ENCODE peak calls at places on chromosomes 16 and 17, in eight cellular contexts. One of them, this sample, is unnamed.
A peak's percentile ranks its signal among the peaks of the same experiment; 100 is the strongest.

GRCh38 chr17:64006361-64007088 is 8.4 kb downstream of the PRR29 start:
- DNase-seq in heart left ventricle: peak; percentile 89
- DNase-seq in PC-9: no peak
- DNase-seq in Caco-2: no peak
- DNase-seq in IMR-90: no peak
- DNase-seq in ovary: no peak
- DNase-seq in GM12878: no peak
- DNase-seq in neural progenitor cell: no peak
- DNase-seq in this sample: peak; percentile 90

GRCh38 chr16:8552487-8553221 is 37.7 kb downstream of the TMEM114 start:
- DNase-seq in heart left ventricle: no peak
- DNase-seq in PC-9: no peak
- DNase-seq in Caco-2: no peak
- DNase-seq in IMR-90: no peak
- DNase-seq in ovary: no peak
- DNase-seq in GM12878: no peak
- DNase-seq in neural progenitor cell: peak; percentile 53
- DNase-seq in this sample: no peak

GRCh38 chr17:75262112-75262606 is 480 bp downstream of the MRPS7 start:
- DNase-seq in heart left ventricle: no peak
- DNase-seq in PC-9: no peak
- DNase-seq in Caco-2: no peak
- DNase-seq in IMR-90: no peak
- DNase-seq in ovary: no peak
- DNase-seq in GM12878: no peak
- DNase-seq in neural progenitor cell: peak; percentile 57
- DNase-seq in this sample: no peak

GRCh38 chr17:63333869-63334268 is 112.2 kb downstream of the CYB561 start:
- DNase-seq in heart left ventricle: no peak
- DNase-seq in PC-9: no peak
- DNase-seq in Caco-2: no peak
- DNase-seq in IMR-90: no peak
- DNase-seq in ovary: no peak
- DNase-seq in GM12878: no peak
- DNase-seq in neural progenitor cell: no peak
- DNase-seq in this sample: no peak

GRCh38 chr16:22092143-22092933 is at the start of gene VWA3A:
- DNase-seq in heart left ventricle: no peak
- DNase-seq in PC-9: peak; percentile 76
- DNase-seq in Caco-2: no peak
- DNase-seq in IMR-90: peak; percentile 64
- DNase-seq in ovary: no peak
- DNase-seq in GM12878: no peak
- DNase-seq in neural progenitor cell: peak; percentile 74
- DNase-seq in this sample: no peak

GRCh38 chr17:8696951-8697745 is 47.5 kb downstream of the CCDC42 start:
- DNase-seq in heart left ventricle: no peak
- DNase-seq in PC-9: no peak
- DNase-seq in Caco-2: no peak
- DNase-seq in IMR-90: peak; percentile 94
- DNase-seq in ovary: peak; percentile 63
- DNase-seq in GM12878: no peak
- DNase-seq in neural progenitor cell: peak; percentile 13
- DNase-seq in this sample: no peak

GRCh38 chr16:24700549-24701392 is 28.7 kb upstream of the TNRC6A start:
- DNase-seq in heart left ventricle: peak; percentile 88
- DNase-seq in PC-9: peak; percentile 90
- DNase-seq in Caco-2: peak; percentile 17
- DNase-seq in IMR-90: peak; percentile 98
- DNase-seq in ovary: peak; percentile 80
- DNase-seq in GM12878: no peak
- DNase-seq in neural progenitor cell: no peak
- DNase-seq in this sample: peak; percentile 87

GRCh38 chr16:54403580-54403979 is 117.0 kb upstream of the IRX3 start:
- DNase-seq in heart left ventricle: no peak
- DNase-seq in PC-9: no peak
- DNase-seq in Caco-2: no peak
- DNase-seq in IMR-90: no peak
- DNase-seq in ovary: no peak
- DNase-seq in GM12878: no peak
- DNase-seq in neural progenitor cell: no peak
- DNase-seq in this sample: no peak

GRCh38 chr17:79272666-79273219 is 198.1 kb downstream of the ENGASE start:
- DNase-seq in heart left ventricle: no peak
- DNase-seq in PC-9: peak; percentile 21
- DNase-seq in Caco-2: no peak
- DNase-seq in IMR-90: peak; percentile 1
- DNase-seq in ovary: no peak
- DNase-seq in GM12878: no peak
- DNase-seq in neural progenitor cell: no peak
- DNase-seq in this sample: no peak

GRCh38 chr17:30793282-30793977 is 31.1 kb downstream of the CRLF3 start:
- DNase-seq in heart left ventricle: no peak
- DNase-seq in PC-9: no peak
- DNase-seq in Caco-2: no peak
- DNase-seq in IMR-90: no peak
- DNase-seq in ovary: no peak
- DNase-seq in GM12878: no peak
- DNase-seq in neural progenitor cell: no peak
- DNase-seq in this sample: no peak

GRCh38 chr16:17972460-17972943 is 364.0 kb downstream of the NPIPA8 start:
- DNase-seq in heart left ventricle: no peak
- DNase-seq in PC-9: no peak
- DNase-seq in Caco-2: no peak
- DNase-seq in IMR-90: no peak
- DNase-seq in ovary: no peak
- DNase-seq in GM12878: no peak
- DNase-seq in neural progenitor cell: no peak
- DNase-seq in this sample: no peak

GRCh38 chr17:67574658-67575293 is 143.0 kb upstream of the NOL11 start:
- DNase-seq in heart left ventricle: no peak
- DNase-seq in PC-9: no peak
- DNase-seq in Caco-2: no peak
- DNase-seq in IMR-90: no peak
- DNase-seq in ovary: no peak
- DNase-seq in GM12878: peak; percentile 80
- DNase-seq in neural progenitor cell: no peak
- DNase-seq in this sample: no peak

GRCh38 chr16:51637744-51638100 is 486.7 kb upstream of the SALL1 start:
- DNase-seq in heart left ventricle: no peak
- DNase-seq in PC-9: no peak
- DNase-seq in Caco-2: no peak
- DNase-seq in IMR-90: no peak
- DNase-seq in ovary: no peak
- DNase-seq in GM12878: no peak
- DNase-seq in neural progenitor cell: peak; percentile 52
- DNase-seq in this sample: no peak

GRCh38 chr17:81612172-81612571 is 24.7 kb downstream of the NPLOC4 start:
- DNase-seq in heart left ventricle: peak; percentile 39
- DNase-seq in PC-9: no peak
- DNase-seq in Caco-2: no peak
- DNase-seq in IMR-90: no peak
- DNase-seq in ovary: no peak
- DNase-seq in GM12878: no peak
- DNase-seq in neural progenitor cell: no peak
- DNase-seq in this sample: no peak

GRCh38 chr17:37674511-37674910 is 31.3 kb upstream of the DDX52 start:
- DNase-seq in heart left ventricle: no peak
- DNase-seq in PC-9: no peak
- DNase-seq in Caco-2: no peak
- DNase-seq in IMR-90: no peak
- DNase-seq in ovary: no peak
- DNase-seq in GM12878: no peak
- DNase-seq in neural progenitor cell: no peak
- DNase-seq in this sample: no peak

GRCh38 chr16:30184430-30185140 is 1.2 kb downstream of the CORO1A start:
- DNase-seq in heart left ventricle: peak; percentile 43
- DNase-seq in PC-9: no peak
- DNase-seq in Caco-2: no peak
- DNase-seq in IMR-90: no peak
- DNase-seq in ovary: no peak
- DNase-seq in GM12878: peak; percentile 28
- DNase-seq in neural progenitor cell: no peak
- DNase-seq in this sample: peak; percentile 23
- H3K4me1 ChIP-seq in heart left ventricle: no peaks in the 10 kb centered on the region
- H3K4me1 ChIP-seq in PC-9: peaks cover 8% of the 10 kb centered on the region
- H3K4me1 ChIP-seq in Caco-2: no peaks in the 10 kb centered on the region
- H3K4me1 ChIP-seq in IMR-90: peaks cover 2% of the 10 kb centered on the region
- H3K4me1 ChIP-seq in ovary: peaks cover 8% of the 10 kb centered on the region
- H3K4me1 ChIP-seq in GM12878: peaks cover 28% of the 10 kb centered on the region
- H3K4me1 ChIP-seq in neural progenitor cell: peaks cover 2% of the 10 kb centered on the region
- H3K4me1 ChIP-seq in this sample: peaks cover 27% of the 10 kb centered on the region

DNA sequence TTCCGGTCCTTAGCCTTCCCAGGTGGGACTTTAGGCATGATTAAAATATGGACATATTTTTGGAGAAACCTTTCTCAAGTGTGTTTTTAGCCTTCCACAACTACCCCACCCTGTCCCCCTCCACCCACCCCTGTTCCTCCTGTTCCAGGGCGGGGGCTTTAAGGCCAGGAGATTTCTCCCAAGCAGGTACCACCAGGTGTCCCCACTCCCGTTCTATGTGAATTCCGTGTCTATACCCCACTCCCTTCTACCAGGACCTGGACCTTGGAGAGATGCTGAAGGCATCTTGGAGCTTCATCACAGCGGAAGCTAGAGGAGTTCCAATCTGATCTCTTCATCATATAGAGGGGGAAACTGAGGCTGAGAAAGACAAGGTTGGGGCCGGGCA is 9.7 kb downstream of the CA4 start:
- DNase-seq in heart left ventricle: no peak
- DNase-seq in PC-9: no peak
- DNase-seq in Caco-2: no peak
- DNase-seq in IMR-90: no peak
- DNase-seq in ovary: no peak
- DNase-seq in GM12878: no peak
- DNase-seq in neural progenitor cell: no peak
- DNase-seq in this sample: no peak
- H3K4me3 ChIP-seq in heart left ventricle: no peak overlapping the region
- H3K4me3 ChIP-seq in PC-9: no peak overlapping the region
- H3K4me3 ChIP-seq in Caco-2: no peak overlapping the region
- H3K4me3 ChIP-seq in IMR-90: no peak overlapping the region
- H3K4me3 ChIP-seq in ovary: no peak overlapping the region
- H3K4me3 ChIP-seq in GM12878: no peak overlapping the region
- H3K4me3 ChIP-seq in neural progenitor cell: no peak overlapping the region
- H3K4me3 ChIP-seq in this sample: no peak overlapping the region

DNA sequence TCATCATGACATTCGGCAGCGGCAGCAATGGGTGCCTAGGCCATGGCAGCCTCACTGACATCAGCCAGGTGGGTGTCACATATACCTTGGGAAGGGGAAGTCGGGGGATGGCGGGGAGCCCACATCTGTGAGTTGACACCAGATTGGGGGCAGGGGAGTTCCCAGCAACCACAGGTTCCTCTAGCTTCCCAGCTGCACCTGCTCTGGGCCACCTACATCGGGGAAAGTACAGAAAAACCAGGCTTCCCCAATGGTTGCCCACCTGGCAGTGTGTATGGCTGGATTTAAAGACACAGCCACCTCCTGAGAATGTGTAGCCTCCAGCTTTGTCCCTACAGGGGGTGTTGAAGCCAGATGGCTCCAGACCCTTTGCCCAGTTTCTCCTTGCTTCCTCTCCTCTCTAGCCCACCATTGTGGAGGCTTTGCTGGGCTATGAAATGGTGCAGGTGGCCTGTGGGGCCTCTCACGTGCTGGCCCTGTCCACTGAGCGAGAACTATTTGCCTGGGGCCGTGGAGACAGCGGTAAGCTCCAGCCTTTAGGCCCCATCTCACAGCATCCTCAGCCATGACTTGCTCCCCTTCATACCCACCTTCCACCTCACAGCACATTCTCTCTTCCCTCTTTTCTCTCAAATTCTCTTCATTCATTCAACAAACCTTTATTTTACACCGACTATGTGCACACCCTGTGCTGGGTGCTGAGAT is 5.0 kb upstream of the TRAF4 start:
- DNase-seq in heart left ventricle: peak; percentile 7
- DNase-seq in PC-9: no peak
- DNase-seq in Caco-2: no peak
- DNase-seq in IMR-90: no peak
- DNase-seq in ovary: no peak
- DNase-seq in GM12878: peak; percentile 72
- DNase-seq in neural progenitor cell: no peak
- DNase-seq in this sample: no peak
- H3K4me1 ChIP-seq in heart left ventricle: no peaks in the 10 kb centered on the region
- H3K4me1 ChIP-seq in PC-9: peaks cover 37% of the 10 kb centered on the region
- H3K4me1 ChIP-seq in Caco-2: peaks cover 12% of the 10 kb centered on the region
- H3K4me1 ChIP-seq in IMR-90: peaks cover 5% of the 10 kb centered on the region
- H3K4me1 ChIP-seq in ovary: no peaks in the 10 kb centered on the region
- H3K4me1 ChIP-seq in GM12878: peaks cover 74% of the 10 kb centered on the region
- H3K4me1 ChIP-seq in neural progenitor cell: no peaks in the 10 kb centered on the region
- H3K4me1 ChIP-seq in this sample: peaks cover 10% of the 10 kb centered on the region

GRCh38 chr16:88772871-88773811 is 11.9 kb downstream of the PIEZO1 start:
- DNase-seq in heart left ventricle: peak; percentile 73
- DNase-seq in PC-9: peak; percentile 81
- DNase-seq in Caco-2: peak; percentile 65
- DNase-seq in IMR-90: peak; percentile 95
- DNase-seq in ovary: peak; percentile 65
- DNase-seq in GM12878: no peak
- DNase-seq in neural progenitor cell: peak; percentile 64
- DNase-seq in this sample: peak; percentile 43

GRCh38 chr16:88771294-88771772 is 13.7 kb downstream of the PIEZO1 start:
- DNase-seq in heart left ventricle: no peak
- DNase-seq in PC-9: no peak
- DNase-seq in Caco-2: no peak
- DNase-seq in IMR-90: no peak
- DNase-seq in ovary: no peak
- DNase-seq in GM12878: no peak
- DNase-seq in neural progenitor cell: no peak
- DNase-seq in this sample: no peak

GRCh38 chr16:88769617-88770458 is 15.2 kb downstream of the PIEZO1 start:
- DNase-seq in heart left ventricle: no peak
- DNase-seq in PC-9: peak; percentile 80
- DNase-seq in Caco-2: peak; percentile 51
- DNase-seq in IMR-90: no peak
- DNase-seq in ovary: no peak
- DNase-seq in GM12878: no peak
- DNase-seq in neural progenitor cell: peak; percentile 92
- DNase-seq in this sample: no peak

GRCh38 chr16:88768041-88768876 is 16.8 kb downstream of the PIEZO1 start:
- DNase-seq in heart left ventricle: peak; percentile 57
- DNase-seq in PC-9: no peak
- DNase-seq in Caco-2: no peak
- DNase-seq in IMR-90: peak; percentile 57
- DNase-seq in ovary: peak; percentile 34
- DNase-seq in GM12878: no peak
- DNase-seq in neural progenitor cell: peak; percentile 65
- DNase-seq in this sample: no peak

GRCh38 chr16:88770459-88771293 is 14.3 kb downstream of the PIEZO1 start:
- DNase-seq in heart left ventricle: peak; percentile 70
- DNase-seq in PC-9: peak; percentile 96
- DNase-seq in Caco-2: peak; percentile 83
- DNase-seq in IMR-90: peak; percentile 87
- DNase-seq in ovary: no peak
- DNase-seq in GM12878: no peak
- DNase-seq in neural progenitor cell: peak; percentile 93
- DNase-seq in this sample: peak; percentile 70
- H3K4me3 ChIP-seq in heart left ventricle: peak overlapping the region; percentile 15
- H3K4me3 ChIP-seq in PC-9: peak overlapping the region; percentile 48
- H3K4me3 ChIP-seq in Caco-2: no peak overlapping the region
- H3K4me3 ChIP-seq in IMR-90: no peak overlapping the region
- H3K4me3 ChIP-seq in ovary: peak overlapping the region; percentile 5
- H3K4me3 ChIP-seq in GM12878: no peak overlapping the region
- H3K4me3 ChIP-seq in neural progenitor cell: no peak overlapping the region
- H3K4me3 ChIP-seq in this sample: peak overlapping the region; percentile 9